ENCODE peak calls at places on chromosome 18, in nine cellular contexts. One of them, this sample, is unnamed.

GRCh38 chr18:33751613-33752221 is 173.7 kb downstream of the ASXL3 start:
- DNase-seq in hypothalamus: no peak
- DNase-seq in anterior cingulate cortex: no peak
- DNase-seq in heart right ventricle: no peak
- DNase-seq in GM20000: peak
- DNase-seq in stimulated activated CD4-positive, alpha-beta T cell treated with anti-CD3 and anti-CD28 coated beads, Interleukin-4, amount 100 ng/mL, for 1 hour: no peak
- DNase-seq in globus pallidus: peak
- DNase-seq in AML-193: peak
- DNase-seq in activated CD8-positive, alpha-beta memory T cell treated with anti-CD3 and anti-CD28 coated beads for 4 hours: no peak
- DNase-seq in this sample: no peak

GRCh38 chr18:68397241-68398035 is 317.5 kb downstream of the TMX3 start:
- DNase-seq in hypothalamus: no peak
- DNase-seq in anterior cingulate cortex: no peak
- DNase-seq in heart right ventricle: no peak
- DNase-seq in GM20000: no peak
- DNase-seq in stimulated activated CD4-positive, alpha-beta T cell treated with anti-CD3 and anti-CD28 coated beads, Interleukin-4, amount 100 ng/mL, for 1 hour: no peak
- DNase-seq in globus pallidus: no peak
- DNase-seq in AML-193: no peak
- DNase-seq in activated CD8-positive, alpha-beta memory T cell treated with anti-CD3 and anti-CD28 coated beads for 4 hours: no peak
- DNase-seq in this sample: no peak

GRCh38 chr18:50895350-50896045 is 16.6 kb downstream of the ME2 start:
- DNase-seq in hypothalamus: no peak
- DNase-seq in anterior cingulate cortex: no peak
- DNase-seq in heart right ventricle: no peak
- DNase-seq in GM20000: no peak
- DNase-seq in stimulated activated CD4-positive, alpha-beta T cell treated with anti-CD3 and anti-CD28 coated beads, Interleukin-4, amount 100 ng/mL, for 1 hour: no peak
- DNase-seq in globus pallidus: no peak
- DNase-seq in AML-193: no peak
- DNase-seq in activated CD8-positive, alpha-beta memory T cell treated with anti-CD3 and anti-CD28 coated beads for 4 hours: no peak
- DNase-seq in this sample: no peak

GRCh38 chr18:424071-424868 is 76.2 kb downstream of the COLEC12 start:
- DNase-seq in hypothalamus: no peak
- DNase-seq in anterior cingulate cortex: no peak
- DNase-seq in heart right ventricle: no peak
- DNase-seq in GM20000: no peak
- DNase-seq in stimulated activated CD4-positive, alpha-beta T cell treated with anti-CD3 and anti-CD28 coated beads, Interleukin-4, amount 100 ng/mL, for 1 hour: no peak
- DNase-seq in globus pallidus: no peak
- DNase-seq in AML-193: no peak
- DNase-seq in activated CD8-positive, alpha-beta memory T cell treated with anti-CD3 and anti-CD28 coated beads for 4 hours: no peak
- DNase-seq in this sample: no peak

GRCh38 chr18:50527636-50528307 is 32.1 kb upstream of the MAPK4 start:
- DNase-seq in hypothalamus: no peak
- DNase-seq in anterior cingulate cortex: no peak
- DNase-seq in heart right ventricle: no peak
- DNase-seq in GM20000: no peak
- DNase-seq in stimulated activated CD4-positive, alpha-beta T cell treated with anti-CD3 and anti-CD28 coated beads, Interleukin-4, amount 100 ng/mL, for 1 hour: no peak
- DNase-seq in globus pallidus: no peak
- DNase-seq in AML-193: no peak
- DNase-seq in activated CD8-positive, alpha-beta memory T cell treated with anti-CD3 and anti-CD28 coated beads for 4 hours: no peak
- DNase-seq in this sample: no peak

GRCh38 chr18:46830633-46831032 is 73.8 kb upstream of the ST8SIA5 start:
- DNase-seq in hypothalamus: no peak
- DNase-seq in anterior cingulate cortex: no peak
- DNase-seq in heart right ventricle: no peak
- DNase-seq in GM20000: no peak
- DNase-seq in stimulated activated CD4-positive, alpha-beta T cell treated with anti-CD3 and anti-CD28 coated beads, Interleukin-4, amount 100 ng/mL, for 1 hour: no peak
- DNase-seq in globus pallidus: no peak
- DNase-seq in AML-193: no peak
- DNase-seq in activated CD8-positive, alpha-beta memory T cell treated with anti-CD3 and anti-CD28 coated beads for 4 hours: no peak
- DNase-seq in this sample: no peak

GRCh38 chr18:60873708-60874107 is 459.5 kb upstream of the CDH20 start:
- DNase-seq in hypothalamus: no peak
- DNase-seq in anterior cingulate cortex: no peak
- DNase-seq in heart right ventricle: no peak
- DNase-seq in GM20000: no peak
- DNase-seq in stimulated activated CD4-positive, alpha-beta T cell treated with anti-CD3 and anti-CD28 coated beads, Interleukin-4, amount 100 ng/mL, for 1 hour: no peak
- DNase-seq in globus pallidus: no peak
- DNase-seq in AML-193: no peak
- DNase-seq in activated CD8-positive, alpha-beta memory T cell treated with anti-CD3 and anti-CD28 coated beads for 4 hours: no peak
- DNase-seq in this sample: no peak

GRCh38 chr18:77209587-77209986 is 40.1 kb upstream of the GALR1 start:
- DNase-seq in hypothalamus: no peak
- DNase-seq in anterior cingulate cortex: no peak
- DNase-seq in heart right ventricle: no peak
- DNase-seq in GM20000: no peak
- DNase-seq in stimulated activated CD4-positive, alpha-beta T cell treated with anti-CD3 and anti-CD28 coated beads, Interleukin-4, amount 100 ng/mL, for 1 hour: no peak
- DNase-seq in globus pallidus: no peak
- DNase-seq in AML-193: no peak
- DNase-seq in activated CD8-positive, alpha-beta memory T cell treated with anti-CD3 and anti-CD28 coated beads for 4 hours: no peak
- DNase-seq in this sample: no peak

GRCh38 chr18:49843778-49844625 is 30.7 kb upstream of the ACAA2 start:
- DNase-seq in hypothalamus: no peak
- DNase-seq in anterior cingulate cortex: no peak
- DNase-seq in heart right ventricle: no peak
- DNase-seq in GM20000: no peak
- DNase-seq in stimulated activated CD4-positive, alpha-beta T cell treated with anti-CD3 and anti-CD28 coated beads, Interleukin-4, amount 100 ng/mL, for 1 hour: no peak
- DNase-seq in globus pallidus: no peak
- DNase-seq in AML-193: no peak
- DNase-seq in activated CD8-positive, alpha-beta memory T cell treated with anti-CD3 and anti-CD28 coated beads for 4 hours: no peak
- DNase-seq in this sample: no peak

GRCh38 chr18:57743008-57743407 is 60.1 kb downstream of the ATP8B1 start:
- DNase-seq in hypothalamus: no peak
- DNase-seq in anterior cingulate cortex: no peak
- DNase-seq in heart right ventricle: no peak
- DNase-seq in GM20000: no peak
- DNase-seq in stimulated activated CD4-positive, alpha-beta T cell treated with anti-CD3 and anti-CD28 coated beads, Interleukin-4, amount 100 ng/mL, for 1 hour: no peak
- DNase-seq in globus pallidus: no peak
- DNase-seq in AML-193: no peak
- DNase-seq in activated CD8-positive, alpha-beta memory T cell treated with anti-CD3 and anti-CD28 coated beads for 4 hours: no peak
- DNase-seq in this sample: no peak

GRCh38 chr18:69002233-69002632 is 204.4 kb downstream of the CCDC102B start:
- DNase-seq in hypothalamus: no peak
- DNase-seq in anterior cingulate cortex: no peak
- DNase-seq in heart right ventricle: no peak
- DNase-seq in GM20000: no peak
- DNase-seq in stimulated activated CD4-positive, alpha-beta T cell treated with anti-CD3 and anti-CD28 coated beads, Interleukin-4, amount 100 ng/mL, for 1 hour: no peak
- DNase-seq in globus pallidus: no peak
- DNase-seq in AML-193: no peak
- DNase-seq in activated CD8-positive, alpha-beta memory T cell treated with anti-CD3 and anti-CD28 coated beads for 4 hours: no peak
- DNase-seq in this sample: no peak

GRCh38 chr18:79792096-79792987 is 5.4 kb upstream of the KCNG2 start:
- DNase-seq in hypothalamus: no peak
- DNase-seq in anterior cingulate cortex: no peak
- DNase-seq in heart right ventricle: no peak
- DNase-seq in GM20000: no peak
- DNase-seq in stimulated activated CD4-positive, alpha-beta T cell treated with anti-CD3 and anti-CD28 coated beads, Interleukin-4, amount 100 ng/mL, for 1 hour: no peak
- DNase-seq in globus pallidus: no peak
- DNase-seq in AML-193: no peak
- DNase-seq in activated CD8-positive, alpha-beta memory T cell treated with anti-CD3 and anti-CD28 coated beads for 4 hours: no peak
- DNase-seq in this sample: no peak

GRCh38 chr18:48949606-48950535 is 894 bp downstream of the SMAD7 start:
- DNase-seq in hypothalamus: no peak
- DNase-seq in anterior cingulate cortex: peak
- DNase-seq in heart right ventricle: no peak
- DNase-seq in GM20000: peak
- DNase-seq in stimulated activated CD4-positive, alpha-beta T cell treated with anti-CD3 and anti-CD28 coated beads, Interleukin-4, amount 100 ng/mL, for 1 hour: peak
- DNase-seq in globus pallidus: no peak
- DNase-seq in AML-193: peak
- DNase-seq in activated CD8-positive, alpha-beta memory T cell treated with anti-CD3 and anti-CD28 coated beads for 4 hours: no peak
- DNase-seq in this sample: peak

GRCh38 chr18:23259701-23260661 is 124.7 kb downstream of the CABLES1 start:
- DNase-seq in hypothalamus: no peak
- DNase-seq in anterior cingulate cortex: no peak
- DNase-seq in heart right ventricle: peak
- DNase-seq in GM20000: peak
- DNase-seq in stimulated activated CD4-positive, alpha-beta T cell treated with anti-CD3 and anti-CD28 coated beads, Interleukin-4, amount 100 ng/mL, for 1 hour: no peak
- DNase-seq in globus pallidus: peak
- DNase-seq in AML-193: peak
- DNase-seq in activated CD8-positive, alpha-beta memory T cell treated with anti-CD3 and anti-CD28 coated beads for 4 hours: no peak
- DNase-seq in this sample: peak

GRCh38 chr18:8426401-8426800 is 182.8 kb upstream of the RAB12 start:
- DNase-seq in hypothalamus: no peak
- DNase-seq in anterior cingulate cortex: no peak
- DNase-seq in heart right ventricle: no peak
- DNase-seq in GM20000: no peak
- DNase-seq in stimulated activated CD4-positive, alpha-beta T cell treated with anti-CD3 and anti-CD28 coated beads, Interleukin-4, amount 100 ng/mL, for 1 hour: peak
- DNase-seq in globus pallidus: no peak
- DNase-seq in AML-193: no peak
- DNase-seq in activated CD8-positive, alpha-beta memory T cell treated with anti-CD3 and anti-CD28 coated beads for 4 hours: no peak
- DNase-seq in this sample: peak

GRCh38 chr18:9756566-9757470 is 48.7 kb downstream of the RAB31 start:
- DNase-seq in hypothalamus: no peak
- DNase-seq in anterior cingulate cortex: no peak
- DNase-seq in heart right ventricle: no peak
- DNase-seq in GM20000: no peak
- DNase-seq in stimulated activated CD4-positive, alpha-beta T cell treated with anti-CD3 and anti-CD28 coated beads, Interleukin-4, amount 100 ng/mL, for 1 hour: no peak
- DNase-seq in globus pallidus: no peak
- DNase-seq in AML-193: no peak
- DNase-seq in activated CD8-positive, alpha-beta memory T cell treated with anti-CD3 and anti-CD28 coated beads for 4 hours: no peak
- DNase-seq in this sample: no peak

GRCh38 chr18:48805826-48806535 is 144.8 kb downstream of the SMAD7 start:
- DNase-seq in hypothalamus: no peak
- DNase-seq in anterior cingulate cortex: no peak
- DNase-seq in heart right ventricle: no peak
- DNase-seq in GM20000: no peak
- DNase-seq in stimulated activated CD4-positive, alpha-beta T cell treated with anti-CD3 and anti-CD28 coated beads, Interleukin-4, amount 100 ng/mL, for 1 hour: no peak
- DNase-seq in globus pallidus: no peak
- DNase-seq in AML-193: no peak
- DNase-seq in activated CD8-positive, alpha-beta memory T cell treated with anti-CD3 and anti-CD28 coated beads for 4 hours: no peak
- DNase-seq in this sample: no peak

GRCh38 chr18:32610116-32610630 is 139.5 kb upstream of the GAREM1 start:
- DNase-seq in hypothalamus: no peak
- DNase-seq in anterior cingulate cortex: no peak
- DNase-seq in heart right ventricle: no peak
- DNase-seq in GM20000: no peak
- DNase-seq in stimulated activated CD4-positive, alpha-beta T cell treated with anti-CD3 and anti-CD28 coated beads, Interleukin-4, amount 100 ng/mL, for 1 hour: no peak
- DNase-seq in globus pallidus: no peak
- DNase-seq in AML-193: no peak
- DNase-seq in activated CD8-positive, alpha-beta memory T cell treated with anti-CD3 and anti-CD28 coated beads for 4 hours: no peak
- DNase-seq in this sample: no peak

GRCh38 chr18:62976227-62976626 is 260.9 kb downstream of the PHLPP1 start:
- DNase-seq in hypothalamus: no peak
- DNase-seq in anterior cingulate cortex: no peak
- DNase-seq in heart right ventricle: no peak
- DNase-seq in GM20000: no peak
- DNase-seq in stimulated activated CD4-positive, alpha-beta T cell treated with anti-CD3 and anti-CD28 coated beads, Interleukin-4, amount 100 ng/mL, for 1 hour: no peak
- DNase-seq in globus pallidus: no peak
- DNase-seq in AML-193: no peak
- DNase-seq in activated CD8-positive, alpha-beta memory T cell treated with anti-CD3 and anti-CD28 coated beads for 4 hours: no peak
- DNase-seq in this sample: no peak

GRCh38 chr18:44803019-44803650 is 122.4 kb downstream of the SETBP1 start:
- DNase-seq in hypothalamus: no peak
- DNase-seq in anterior cingulate cortex: no peak
- DNase-seq in heart right ventricle: peak
- DNase-seq in GM20000: no peak
- DNase-seq in stimulated activated CD4-positive, alpha-beta T cell treated with anti-CD3 and anti-CD28 coated beads, Interleukin-4, amount 100 ng/mL, for 1 hour: no peak
- DNase-seq in globus pallidus: no peak
- DNase-seq in AML-193: no peak
- DNase-seq in activated CD8-positive, alpha-beta memory T cell treated with anti-CD3 and anti-CD28 coated beads for 4 hours: no peak
- DNase-seq in this sample: no peak

GRCh38 chr18:23529597-23529996 is 26.3 kb downstream of the RMC1 start:
- DNase-seq in hypothalamus: no peak
- DNase-seq in anterior cingulate cortex: no peak
- DNase-seq in heart right ventricle: no peak
- DNase-seq in GM20000: no peak
- DNase-seq in stimulated activated CD4-positive, alpha-beta T cell treated with anti-CD3 and anti-CD28 coated beads, Interleukin-4, amount 100 ng/mL, for 1 hour: no peak
- DNase-seq in globus pallidus: no peak
- DNase-seq in AML-193: no peak
- DNase-seq in activated CD8-positive, alpha-beta memory T cell treated with anti-CD3 and anti-CD28 coated beads for 4 hours: no peak
- DNase-seq in this sample: no peak

GRCh38 chr18:47817017-47817911 is 113.2 kb downstream of the SMAD2 start:
- DNase-seq in hypothalamus: no peak
- DNase-seq in anterior cingulate cortex: no peak
- DNase-seq in heart right ventricle: no peak
- DNase-seq in GM20000: no peak
- DNase-seq in stimulated activated CD4-positive, alpha-beta T cell treated with anti-CD3 and anti-CD28 coated beads, Interleukin-4, amount 100 ng/mL, for 1 hour: no peak
- DNase-seq in globus pallidus: no peak
- DNase-seq in AML-193: no peak
- DNase-seq in activated CD8-positive, alpha-beta memory T cell treated with anti-CD3 and anti-CD28 coated beads for 4 hours: no peak
- DNase-seq in this sample: no peak

GRCh38 chr18:73724908-73725307 is 422.7 kb downstream of the FBXO15 start:
- DNase-seq in hypothalamus: no peak
- DNase-seq in anterior cingulate cortex: no peak
- DNase-seq in heart right ventricle: no peak
- DNase-seq in GM20000: no peak
- DNase-seq in stimulated activated CD4-positive, alpha-beta T cell treated with anti-CD3 and anti-CD28 coated beads, Interleukin-4, amount 100 ng/mL, for 1 hour: no peak
- DNase-seq in globus pallidus: no peak
- DNase-seq in AML-193: no peak
- DNase-seq in activated CD8-positive, alpha-beta memory T cell treated with anti-CD3 and anti-CD28 coated beads for 4 hours: no peak
- DNase-seq in this sample: no peak

GRCh38 chr18:9366126-9366714 is 31.6 kb downstream of the TWSG1 start:
- DNase-seq in hypothalamus: no peak
- DNase-seq in anterior cingulate cortex: no peak
- DNase-seq in heart right ventricle: peak
- DNase-seq in GM20000: no peak
- DNase-seq in stimulated activated CD4-positive, alpha-beta T cell treated with anti-CD3 and anti-CD28 coated beads, Interleukin-4, amount 100 ng/mL, for 1 hour: no peak
- DNase-seq in globus pallidus: peak
- DNase-seq in AML-193: no peak
- DNase-seq in activated CD8-positive, alpha-beta memory T cell treated with anti-CD3 and anti-CD28 coated beads for 4 hours: no peak
- DNase-seq in this sample: no peak

GRCh38 chr18:59493019-59493418 is 134.0 kb upstream of the LMAN1 start:
- DNase-seq in hypothalamus: no peak
- DNase-seq in anterior cingulate cortex: no peak
- DNase-seq in heart right ventricle: no peak
- DNase-seq in GM20000: no peak
- DNase-seq in stimulated activated CD4-positive, alpha-beta T cell treated with anti-CD3 and anti-CD28 coated beads, Interleukin-4, amount 100 ng/mL, for 1 hour: no peak
- DNase-seq in globus pallidus: no peak
- DNase-seq in AML-193: no peak
- DNase-seq in activated CD8-positive, alpha-beta memory T cell treated with anti-CD3 and anti-CD28 coated beads for 4 hours: no peak
- DNase-seq in this sample: no peak

GRCh38 chr18:33821503-33821902 is 243.5 kb downstream of the ASXL3 start:
- DNase-seq in hypothalamus: no peak
- DNase-seq in anterior cingulate cortex: no peak
- DNase-seq in heart right ventricle: no peak
- DNase-seq in GM20000: no peak
- DNase-seq in stimulated activated CD4-positive, alpha-beta T cell treated with anti-CD3 and anti-CD28 coated beads, Interleukin-4, amount 100 ng/mL, for 1 hour: no peak
- DNase-seq in globus pallidus: no peak
- DNase-seq in AML-193: no peak
- DNase-seq in activated CD8-positive, alpha-beta memory T cell treated with anti-CD3 and anti-CD28 coated beads for 4 hours: no peak
- DNase-seq in this sample: no peak

GRCh38 chr18:31835528-31836138 is 75.0 kb upstream of the SLC25A52 start:
- DNase-seq in hypothalamus: no peak
- DNase-seq in anterior cingulate cortex: no peak
- DNase-seq in heart right ventricle: no peak
- DNase-seq in GM20000: no peak
- DNase-seq in stimulated activated CD4-positive, alpha-beta T cell treated with anti-CD3 and anti-CD28 coated beads, Interleukin-4, amount 100 ng/mL, for 1 hour: no peak
- DNase-seq in globus pallidus: no peak
- DNase-seq in AML-193: no peak
- DNase-seq in activated CD8-positive, alpha-beta memory T cell treated with anti-CD3 and anti-CD28 coated beads for 4 hours: no peak
- DNase-seq in this sample: no peak

GRCh38 chr18:44502221-44502620 is 178.5 kb upstream of the SETBP1 start:
- DNase-seq in hypothalamus: no peak
- DNase-seq in anterior cingulate cortex: no peak
- DNase-seq in heart right ventricle: no peak
- DNase-seq in GM20000: no peak
- DNase-seq in stimulated activated CD4-positive, alpha-beta T cell treated with anti-CD3 and anti-CD28 coated beads, Interleukin-4, amount 100 ng/mL, for 1 hour: no peak
- DNase-seq in globus pallidus: no peak
- DNase-seq in AML-193: no peak
- DNase-seq in activated CD8-positive, alpha-beta memory T cell treated with anti-CD3 and anti-CD28 coated beads for 4 hours: no peak
- DNase-seq in this sample: no peak

GRCh38 chr18:27860011-27860410 is 316.9 kb downstream of the CDH2 start:
- DNase-seq in hypothalamus: no peak
- DNase-seq in anterior cingulate cortex: no peak
- DNase-seq in heart right ventricle: no peak
- DNase-seq in GM20000: no peak
- DNase-seq in stimulated activated CD4-positive, alpha-beta T cell treated with anti-CD3 and anti-CD28 coated beads, Interleukin-4, amount 100 ng/mL, for 1 hour: no peak
- DNase-seq in globus pallidus: no peak
- DNase-seq in AML-193: no peak
- DNase-seq in activated CD8-positive, alpha-beta memory T cell treated with anti-CD3 and anti-CD28 coated beads for 4 hours: no peak
- DNase-seq in this sample: no peak

GRCh38 chr18:51767293-51767692 is 569.8 kb upstream of the MEX3C start:
- DNase-seq in hypothalamus: no peak
- DNase-seq in anterior cingulate cortex: no peak
- DNase-seq in heart right ventricle: no peak
- DNase-seq in GM20000: peak
- DNase-seq in stimulated activated CD4-positive, alpha-beta T cell treated with anti-CD3 and anti-CD28 coated beads, Interleukin-4, amount 100 ng/mL, for 1 hour: no peak
- DNase-seq in globus pallidus: no peak
- DNase-seq in AML-193: no peak
- DNase-seq in activated CD8-positive, alpha-beta memory T cell treated with anti-CD3 and anti-CD28 coated beads for 4 hours: no peak
- DNase-seq in this sample: no peak

GRCh38 chr18:59814872-59815271 is 84.9 kb upstream of the PMAIP1 start:
- DNase-seq in hypothalamus: no peak
- DNase-seq in anterior cingulate cortex: no peak
- DNase-seq in heart right ventricle: no peak
- DNase-seq in GM20000: no peak
- DNase-seq in stimulated activated CD4-positive, alpha-beta T cell treated with anti-CD3 and anti-CD28 coated beads, Interleukin-4, amount 100 ng/mL, for 1 hour: no peak
- DNase-seq in globus pallidus: no peak
- DNase-seq in AML-193: no peak
- DNase-seq in activated CD8-positive, alpha-beta memory T cell treated with anti-CD3 and anti-CD28 coated beads for 4 hours: no peak
- DNase-seq in this sample: no peak

This sample was measured in activated naive CD8-positive, alpha-beta T cell treated with anti-CD3 and anti-CD28 coated beads, Interleukin-2, amount 50 U/mL, for 24 hours.